ENCODE peak calls at places on chromosomes 6 and 20, in eight cellular contexts. F is AG09319; C is epithelial cell of esophagus; N is IMR-90; P is fibroblast of the aortic adventitia; B is CD8-positive, alpha-beta T cell; V is fibroblast of pulmonary artery; L is neural crest cell. W is an unnamed sample.
A peak's percentile ranks its signal among the peaks of the same experiment; 100 is the strongest.

GRCh38 chr6:65771946-65772345 is 64.9 kb upstream of the EYS start:
- DNase-seq in F (no peak), C (no peak), N (no peak), P (no peak), B (no peak), V (no peak), L (no peak), W (no peak)

GRCh38 chr6:81759782-81760181 is 7.3 kb upstream of the TENT5A start:
- DNase-seq in F (no peak), C (peak; percentile 90), N (peak; percentile 55), P (peak; percentile 69), B (no peak), V (peak; percentile 31), L (no peak), W (no peak)

GRCh38 chr6:28633445-28634215 is 107.9 kb downstream of the GPX5 start:
- DNase-seq in F (no peak), C (no peak), N (no peak), P (no peak), B (no peak), V (no peak), L (no peak), W (no peak)

GRCh38 chr6:69729870-69730449 is 66.8 kb downstream of the LMBRD1 start:
- DNase-seq in F (no peak), C (no peak), N (peak; percentile 7), P (peak; percentile 23), B (no peak), V (peak; percentile 21), L (no peak), W (no peak)

GRCh38 chr6:29828471-29828797 is 809 bp downstream of the HLA-G start:
- DNase-seq in F (no peak), C (peak; percentile 11), N (no peak), P (no peak), B (no peak), V (no peak), L (no peak), W (no peak)

GRCh38 chr6:18360188-18360587 is 27.0 kb upstream of the RNF144B start:
- DNase-seq in F (no peak), C (peak; percentile 50), N (no peak), P (no peak), B (no peak), V (no peak), L (no peak), W (no peak)

GRCh38 chr6:157312733-157313132 is 10.6 kb downstream of the TMEM242 start:
- DNase-seq in F (no peak), C (no peak), N (peak; percentile 14), P (no peak), B (no peak), V (no peak), L (no peak), W (no peak)

GRCh38 chr6:157392927-157393666 is 12.1 kb downstream of the ZDHHC14 start:
- DNase-seq in F (no peak), C (no peak), N (no peak), P (peak; percentile 72), B (peak; percentile 27), V (no peak), L (no peak), W (no peak)

GRCh38 chr6:166313255-166314070 is 5.3 kb upstream of the PRR18 start:
- DNase-seq in F (no peak), C (peak; percentile 55), N (peak; percentile 45), P (peak; percentile 62), B (peak; percentile 72), V (peak; percentile 43), L (peak; percentile 57), W (no peak)

GRCh38 chr20:11912013-11912663 is 5.6 kb upstream of the BTBD3 start:
- DNase-seq in F (no peak), C (peak; percentile 59), N (no peak), P (peak; percentile 33), B (no peak), V (peak; percentile 32), L (no peak), W (no peak)

GRCh38 chr6:155351273-155352129 is 37.2 kb upstream of the TFB1M start:
- DNase-seq in F (no peak), C (no peak), N (no peak), P (no peak), B (no peak), V (no peak), L (no peak), W (no peak)

GRCh38 chr20:38883081-38883980 is 42.9 kb upstream of the FAM83D start:
- DNase-seq in F (no peak), C (no peak), N (peak; percentile 2), P (peak; percentile 12), B (no peak), V (peak; percentile 33), L (no peak), W (no peak)

GRCh38 chr20:48260370-48260769 is 475.1 kb upstream of the SULF2 start:
- DNase-seq in F (no peak), C (no peak), N (no peak), P (no peak), B (no peak), V (no peak), L (no peak), W (no peak)

GRCh38 chr6:2589171-2589661 is 161.5 kb downstream of the MYLK4 start:
- DNase-seq in F (no peak), C (peak; percentile 87), N (no peak), P (no peak), B (no peak), V (no peak), L (no peak), W (no peak)

GRCh38 chr6:39388526-39389371 is 66.2 kb upstream of the KCNK16 start:
- DNase-seq in F (no peak), C (no peak), N (no peak), P (peak; percentile 1), B (no peak), V (no peak), L (no peak), W (no peak)

GRCh38 chr6:35403544-35404442 is 48.3 kb upstream of the FANCE start:
- DNase-seq in F (no peak), C (no peak), N (no peak), P (no peak), B (no peak), V (no peak), L (no peak), W (no peak)

GRCh38 chr6:142868917-142869316 is 76.1 kb downstream of the HIVEP2 start:
- DNase-seq in F (no peak), C (no peak), N (no peak), P (peak; percentile 50), B (no peak), V (peak; percentile 74), L (no peak), W (no peak)
- TF ChIP-seq CTCF in F (no peak), C (no peak), N (no peak), P (no peak), B (no peak), V (no peak), L (peak; percentile 16), W (no peak)

GRCh38 chr6:169022079-169022478 is 231.6 kb downstream of the THBS2 start:
- DNase-seq in F (no peak), C (no peak), N (no peak), P (no peak), B (no peak), V (no peak), L (no peak), W (no peak)
- TF ChIP-seq CTCF in F (no peak), C (no peak), N (no peak), P (no peak), B (no peak), V (no peak), L (no peak), W (no peak)

DNA sequence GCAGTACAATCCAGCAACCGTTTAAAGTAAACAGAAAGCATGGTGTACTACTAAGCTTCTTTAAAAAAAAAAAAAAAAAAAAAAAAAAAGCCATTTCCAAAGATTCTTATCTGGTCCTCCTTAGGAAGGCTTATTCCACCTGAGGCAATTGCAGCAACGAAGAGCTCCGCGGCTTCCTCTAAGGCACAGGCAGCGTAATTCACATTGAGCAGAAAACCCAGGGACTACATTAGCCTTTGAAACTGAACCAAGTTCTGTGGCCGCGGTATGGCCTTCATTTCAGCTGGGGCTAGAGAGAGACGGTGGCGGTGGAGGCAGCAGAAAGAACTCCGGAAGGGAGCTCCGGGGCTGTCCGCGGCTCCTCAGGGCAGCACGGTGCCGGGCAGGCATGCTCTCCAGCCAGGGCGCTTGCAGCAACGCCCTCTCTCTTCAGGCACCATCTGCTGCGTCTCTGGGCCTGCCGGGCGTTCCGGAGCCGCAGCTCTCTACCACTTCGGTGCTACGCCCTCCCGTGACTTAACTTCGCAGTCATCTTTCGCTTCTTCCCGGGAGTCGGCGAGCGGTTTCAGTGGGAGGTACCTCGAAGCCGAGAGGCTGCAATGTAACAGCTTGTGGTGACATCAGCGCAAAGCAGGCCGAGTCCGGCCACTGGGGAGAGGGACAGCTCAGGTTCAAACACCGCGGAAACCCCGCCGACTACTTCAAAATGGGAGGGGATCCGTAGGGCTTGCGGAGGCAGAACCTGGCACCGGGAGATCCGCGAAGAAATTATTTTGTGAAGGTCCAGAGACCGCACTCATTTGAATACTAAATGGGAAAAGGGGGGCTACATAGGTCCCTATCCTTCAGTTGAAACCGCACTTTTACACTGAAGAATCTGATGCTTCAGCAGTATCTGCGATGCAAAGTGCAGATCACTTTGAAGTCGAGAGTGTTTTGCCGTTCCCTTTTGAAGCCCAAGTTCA is 100.0 kb downstream of the DST start:
- DNase-seq in F (peak; percentile 92), C (peak; percentile 99), N (peak; percentile 98), P (peak; percentile 96), B (peak; percentile 70), V (peak; percentile 98), L (peak; percentile 77), W (no peak)
- TF ChIP-seq CTCF in F (peak; percentile 44), C (peak; percentile 30), N (peak; percentile 38), P (peak; percentile 35), B (no peak), V (peak; percentile 25), L (no peak), W (no peak)

GRCh38 chr20:34579191-34579661 is 20.7 kb downstream of the MAP1LC3A start:
- DNase-seq in F (peak; percentile 49), C (peak; percentile 98), N (peak; percentile 82), P (peak; percentile 78), B (no peak), V (peak; percentile 86), L (no peak), W (no peak)
- TF ChIP-seq CTCF in F (peak; percentile 90), C (peak; percentile 91), N (peak; percentile 84), P (peak; percentile 64), B (no peak), V (peak; percentile 87), L (peak; percentile 73), W (peak; percentile 43)

GRCh38 chr6:113184291-113184690 is 672.9 kb upstream of the MARCKS start:
- DNase-seq in F (peak; percentile 48), C (no peak), N (peak; percentile 94), P (peak; percentile 90), B (no peak), V (peak; percentile 80), L (no peak), W (no peak)
- TF ChIP-seq CTCF in F (peak; percentile 38), C (no peak), N (peak; percentile 41), P (peak; percentile 31), B (no peak), V (peak; percentile 24), L (no peak), W (no peak)

GRCh38 chr6:24935753-24936152 is at the start of gene RIPOR2:
- DNase-seq in F (no peak), C (peak; percentile 21), N (no peak), P (no peak), B (peak; percentile 88), V (no peak), L (peak; percentile 12), W (no peak)
- TF ChIP-seq CTCF in F (no peak), C (no peak), N (no peak), P (no peak), B (peak; percentile 49), V (no peak), L (no peak), W (no peak)